ENCODE peak calls at places on chromosomes 3 and 15, in five cellular contexts. N is mammary epithelial cell, Y is IMR-90, C is lung, L is A549. P is an unnamed sample.

GRCh38 chr15:26126819-26127387 is 263.8 kb upstream of the ATP10A start:
- DNase-seq in N (no peak), Y (no peak), C (no peak), L (no peak), P (no peak)

GRCh38 chr3:159266779-159267178 is 464.9 kb downstream of the MFSD1 start:
- DNase-seq in N (peak), Y (peak), C (no peak), L (peak), P (peak)

GRCh38 chr3:161072076-161072697 is 33.0 kb downstream of the B3GALNT1 start:
- DNase-seq in N (no peak), Y (no peak), C (no peak), L (no peak), P (no peak)

GRCh38 chr3:103813955-103814354 is 1379.1 kb downstream of the ZPLD1 start:
- DNase-seq in N (no peak), Y (no peak), C (no peak), L (no peak), P (no peak)

GRCh38 chr3:119681279-119681678 is 4.1 kb upstream of the COX17 start:
- DNase-seq in N (peak), Y (peak), C (no peak), L (peak), P (no peak)

GRCh38 chr15:68601206-68602197 is 22.7 kb downstream of the CORO2B start:
- DNase-seq in N (no peak), Y (no peak), C (no peak), L (no peak), P (no peak)

GRCh38 chr3:39000008-39000450 is 51.7 kb downstream of the SCN11A start:
- DNase-seq in N (peak), Y (peak), C (no peak), L (peak), P (no peak)

GRCh38 chr3:12178091-12178820 is 19.5 kb upstream of the TIMP4 start:
- DNase-seq in N (no peak), Y (peak), C (peak), L (no peak), P (no peak)

GRCh38 chr3:33954956-33955355 is 156.5 kb downstream of the PDCD6IP start:
- DNase-seq in N (no peak), Y (no peak), C (no peak), L (no peak), P (no peak)

GRCh38 chr3:112734718-112735350 is 93.9 kb upstream of the CCDC80 start:
- DNase-seq in N (peak), Y (peak), C (peak), L (peak), P (peak)

DNA sequence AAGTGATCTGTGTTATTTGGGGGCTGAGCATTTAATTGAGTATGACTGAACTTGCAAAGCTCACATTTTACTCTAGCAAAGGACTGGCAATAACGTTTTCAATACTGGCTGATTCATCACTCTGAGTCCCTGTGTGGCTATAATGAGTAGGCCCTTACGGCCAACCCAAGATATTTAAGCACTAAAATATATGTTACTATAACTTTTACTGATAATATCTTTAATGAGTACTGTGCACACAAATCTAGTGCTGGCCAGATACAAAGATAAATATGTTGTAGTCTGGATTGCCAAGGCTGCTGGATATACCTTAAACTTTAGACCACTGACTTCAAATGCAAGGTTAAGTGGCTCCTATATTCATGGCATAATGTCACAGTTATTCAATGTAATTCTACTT is 436.4 kb upstream of the KCNMB2 start:
- DNase-seq in N (no peak), Y (no peak), C (no peak), L (no peak), P (no peak)
- TF ChIP-seq CTCF in N (no peak), Y (no peak), C (no peak), L (no peak), P (no peak)

GRCh38 chr3:117439812-117440211 is 730.2 kb downstream of the TUSC7 start:
- DNase-seq in N (no peak), Y (peak), C (no peak), L (peak), P (peak)
- TF ChIP-seq CTCF in N (no peak), Y (peak), C (no peak), L (peak), P (peak)

GRCh38 chr3:182904164-182904563 is 76.2 kb downstream of the DCUN1D1 start:
- DNase-seq in N (no peak), Y (no peak), C (no peak), L (no peak), P (no peak)
- TF ChIP-seq CTCF in N (peak), Y (no peak), C (no peak), L (no peak), P (peak)

GRCh38 chr15:40038654-40039543 is at the start of gene SRP14:
- DNase-seq in N (peak), Y (peak), C (peak), L (peak), P (peak)
- TF ChIP-seq CTCF in N (no peak), Y (no peak), C (no peak), L (no peak), P (no peak)

P was measured in endothelial cell.